ENCODE peak calls at places on chromosomes 5 and 9, in ten cellular contexts. V is T-helper 2 cell, M is BJ, N is tibial artery, D is pulmonary artery endothelial cell, B is NCI-H2171 treated with DMSO at 0.1 percent for 48 hours, O is HEK293T, J is T-cell, F is NCI-H1105, W is islet precursor cell. A is an unnamed sample.

GRCh38 chr5:135223404-135223803 is 175.6 kb downstream of the MACROH2A1 start:
- DNase-seq in V (no peak), M (no peak), N (peak; percentile 38), D (no peak), B (no peak), O (no peak), J (no peak), F (no peak), W (peak; percentile 43), A (no peak)

GRCh38 chr9:7246917-7247538 is 489.3 kb downstream of the KDM4C start:
- DNase-seq in V (no peak), M (no peak), N (no peak), D (no peak), B (no peak), O (no peak), J (no peak), F (no peak), W (no peak), A (no peak)

GRCh38 chr5:38532165-38532669 is 24.2 kb downstream of the LIFR start:
- DNase-seq in V (no peak), M (no peak), N (no peak), D (no peak), B (peak; percentile 11), O (no peak), J (no peak), F (peak; percentile 94), W (no peak), A (no peak)

GRCh38 chr9:114804504-114804903 is 1.3 kb downstream of the TNFSF15 start:
- DNase-seq in V (no peak), M (peak; percentile 72), N (no peak), D (no peak), B (no peak), O (no peak), J (no peak), F (no peak), W (peak; percentile 69), A (peak; percentile 32)

GRCh38 chr5:172837640-172838039 is 3.6 kb downstream of the ERGIC1 start:
- DNase-seq in V (peak; percentile 69), M (no peak), N (no peak), D (no peak), B (peak; percentile 17), O (no peak), J (peak; percentile 71), F (peak; percentile 68), W (no peak), A (peak; percentile 87)

GRCh38 chr9:133234577-133235322 is 25.7 kb upstream of the OBP2B start:
- DNase-seq in V (no peak), M (no peak), N (peak; percentile 56), D (no peak), B (no peak), O (no peak), J (no peak), F (no peak), W (peak; percentile 44), A (no peak)

GRCh38 chr5:73282923-73283322 is 109.9 kb downstream of the TMEM174 start:
- DNase-seq in V (no peak), M (no peak), N (no peak), D (no peak), B (peak; percentile 10), O (no peak), J (no peak), F (peak; percentile 32), W (no peak), A (no peak)

GRCh38 chr5:33867236-33867635 is 24.6 kb downstream of the ADAMTS12 start:
- DNase-seq in V (no peak), M (no peak), N (no peak), D (no peak), B (no peak), O (no peak), J (no peak), F (no peak), W (no peak), A (no peak)

GRCh38 chr9:93245437-93245970 is 61.6 kb downstream of the WNK2 start:
- DNase-seq in V (no peak), M (no peak), N (no peak), D (no peak), B (no peak), O (no peak), J (no peak), F (no peak), W (no peak), A (no peak)

GRCh38 chr5:71699233-71699632 is 19.8 kb upstream of the CARTPT start:
- DNase-seq in V (no peak), M (no peak), N (no peak), D (peak; percentile 54), B (no peak), O (no peak), J (no peak), F (no peak), W (no peak), A (no peak)

GRCh38 chr5:106876665-106877194 is 794.0 kb downstream of the EFNA5 start:
- DNase-seq in V (no peak), M (no peak), N (no peak), D (no peak), B (no peak), O (no peak), J (no peak), F (no peak), W (no peak), A (no peak)

GRCh38 chr9:127637322-127637847 is 25.3 kb downstream of the STXBP1 start:
- DNase-seq in V (no peak), M (peak; percentile 41), N (no peak), D (no peak), B (peak; percentile 89), O (peak; percentile 27), J (no peak), F (peak; percentile 35), W (no peak), A (no peak)

GRCh38 chr5:84274585-84275468 is 109.9 kb downstream of the EDIL3 start:
- DNase-seq in V (no peak), M (no peak), N (no peak), D (no peak), B (no peak), O (peak; percentile 23), J (no peak), F (no peak), W (no peak), A (no peak)

GRCh38 chr9:32709871-32710270 is 73.5 kb upstream of the TMEM215 start:
- DNase-seq in V (no peak), M (no peak), N (no peak), D (no peak), B (no peak), O (no peak), J (no peak), F (no peak), W (peak; percentile 72), A (no peak)

A was measured in lung.